ENCODE peak calls at places on chromosome X, in four cellular contexts. U is ovary, R is sigmoid colon, H is A549. V is an unnamed sample.

GRCh38 chrX:40012800-40013682 is 84.7 kb downstream of the BCOR start:
- DNase-seq in U (peak), R (peak), H (peak), V (no peak)

GRCh38 chrX:17413228-17413627 is 38.2 kb downstream of the NHS start:
- DNase-seq in H (peak), R (no peak), U (no peak), V (no peak)

GRCh38 chrX:140318306-140318705 is 186.6 kb downstream of the SOX3 start:
- DNase-seq in U (no peak), H (no peak), R (no peak), V (no peak)

GRCh38 chrX:17456526-17456925 is 81.5 kb downstream of the NHS start:
- DNase-seq in R (no peak), U (no peak), H (no peak), V (no peak)

GRCh38 chrX:16992902-16993301 is 46.4 kb downstream of the REPS2 start:
- DNase-seq in R (no peak), H (no peak), U (no peak), V (no peak)

GRCh38 chrX:37367946-37368345 is 18.8 kb downstream of the PRRG1 start:
- DNase-seq in U (no peak), H (no peak), R (no peak), V (no peak)

GRCh38 chrX:34879876-34880275 is 62.7 kb upstream of the FAM47B start:
- DNase-seq in U (no peak), R (no peak), H (no peak), V (no peak)

GRCh38 chrX:24838624-24839023 is 144.9 kb downstream of the POLA1 start:
- DNase-seq in H (peak), R (no peak), U (no peak), V (no peak)

GRCh38 chrX:82335772-82336171 is 1133.9 kb downstream of the SH3BGRL start:
- DNase-seq in H (no peak), R (no peak), U (no peak), V (no peak)

GRCh38 chrX:267771-268261 is 13.4 kb upstream of the PLCXD1 start:
- DNase-seq in U (peak), H (no peak), R (peak), V (no peak)

GRCh38 chrX:135346975-135347374 is 37.7 kb downstream of the ETDC start:
- DNase-seq in U (no peak), R (no peak), H (no peak), V (no peak)

GRCh38 chrX:82648062-82648461 is 860.0 kb upstream of the POU3F4 start:
- DNase-seq in H (peak), R (no peak), U (no peak), V (no peak)

GRCh38 chrX:93977641-93978040 is 303.6 kb downstream of the FAM133A start:
- DNase-seq in R (no peak), U (no peak), H (no peak), V (no peak)

GRCh38 chrX:51336584-51336983 is 4.0 kb downstream of the NUDT10 start:
- DNase-seq in H (peak), U (no peak), R (no peak), V (no peak)

GRCh38 chrX:150361777-150362351 is 1.3 kb upstream of the MAMLD1 start:
- DNase-seq in R (peak), U (peak), H (peak), V (no peak)

GRCh38 chrX:28922106-28922505 is 334.9 kb downstream of the IL1RAPL1 start:
- DNase-seq in H (no peak), U (no peak), R (no peak), V (no peak)

GRCh38 chrX:12443534-12444098 is 305.3 kb downstream of the FRMPD4 start:
- DNase-seq in U (no peak), R (no peak), H (no peak), V (no peak)

GRCh38 chrX:101759000-101759399 is 99.3 kb upstream of the ARMCX2 start:
- DNase-seq in R (no peak), U (no peak), H (peak), V (no peak)

GRCh38 chrX:16643160-16643559 is 6.8 kb upstream of the S100G start:
- DNase-seq in R (no peak), U (no peak), H (no peak), V (no peak)

GRCh38 chrX:84133023-84133422 is 55.0 kb downstream of the RPS6KA6 start:
- DNase-seq in R (no peak), U (no peak), H (no peak), V (no peak)

GRCh38 chrX:7074135-7074907 is 73.2 kb upstream of the STS start:
- DNase-seq in U (no peak), R (no peak), H (no peak), V (no peak)

GRCh38 chrX:39890807-39891206 is 207.0 kb downstream of the BCOR start:
- DNase-seq in U (no peak), R (no peak), H (no peak), V (no peak)

GRCh38 chrX:23902419-23902818 is 5.3 kb downstream of the APOO start:
- DNase-seq in U (no peak), H (peak), R (no peak), V (no peak)

GRCh38 chrX:112820364-112821308 is 20.0 kb downstream of the AMOT start:
- DNase-seq in U (no peak), H (no peak), R (no peak), V (no peak)

GRCh38 chrX:65502618-65503017 is 32.0 kb downstream of the LAS1L start:
- DNase-seq in H (no peak), R (no peak), U (no peak), V (no peak)

GRCh38 chrX:108347800-108348199 is 90.4 kb downstream of the COL4A6 start:
- DNase-seq in U (no peak), H (no peak), R (no peak), V (no peak)

GRCh38 chrX:134137353-134137752 is 99.6 kb upstream of the CCDC160 start:
- DNase-seq in H (no peak), U (no peak), R (no peak), V (no peak)

GRCh38 chrX:21870494-21870893 is 14.7 kb downstream of the YY2 start:
- DNase-seq in H (no peak), R (no peak), U (no peak), V (no peak)

GRCh38 chrX:149230689-149231088 is 274.4 kb downstream of the IDS start:
- DNase-seq in R (no peak), U (no peak), H (no peak), V (no peak)

GRCh38 chrX:17547658-17548057 is 172.7 kb downstream of the NHS start:
- DNase-seq in H (peak), U (peak), R (peak), V (no peak)

GRCh38 chrX:53085661-53086229 is 3.6 kb downstream of the TSPYL2 start:
- DNase-seq in U (no peak), H (no peak), R (no peak), V (no peak)
- H3K27ac ChIP-seq in U (no peak), H (no peak), R (peak), V (peak)

GRCh38 chrX:49043220-49043986 is at the start of gene TFE3:
- DNase-seq in U (peak), R (peak), H (peak), V (peak)
- TF ChIP-seq POLR2A in U (peak), R (peak), H (peak), V (peak)

DNA sequence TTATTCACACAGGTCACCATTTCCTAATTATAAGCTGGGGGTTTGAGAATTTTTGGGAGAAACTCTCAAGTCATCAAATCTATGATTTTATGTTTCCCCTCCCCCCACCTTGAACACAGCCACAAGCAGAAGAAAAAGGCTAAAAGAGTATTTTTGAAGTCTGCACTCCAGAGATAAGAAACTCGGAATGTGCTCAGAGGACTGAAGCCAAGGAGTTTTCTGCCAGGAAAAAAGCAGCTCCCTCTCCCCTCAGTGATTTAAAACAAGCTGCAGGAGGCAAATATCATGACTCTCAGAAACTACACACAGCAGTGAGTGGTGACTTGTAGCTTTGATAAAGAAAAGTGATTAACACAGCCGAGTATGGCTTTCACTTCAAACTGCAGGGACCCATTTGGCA is 800.1 kb upstream of the FTHL17 start:
- DNase-seq in H (no peak), R (no peak), U (no peak), V (no peak)
- TF ChIP-seq EP300 in H (no peak), R (no peak), U (no peak), V (no peak)

GRCh38 chrX:55006827-55007621 is 6.9 kb downstream of the APEX2 start:
- DNase-seq in H (no peak), U (peak), R (no peak), V (no peak)

GRCh38 chrX:55007633-55008032 is 7.5 kb downstream of the APEX2 start:
- DNase-seq in H (peak), R (no peak), U (peak), V (no peak)

GRCh38 chrX:55011294-55011693 is 11.1 kb downstream of the APEX2 start:
- DNase-seq in H (no peak), R (no peak), U (no peak), V (no peak)

GRCh38 chrX:55004231-55004630 is 4.1 kb downstream of the APEX2 start:
- DNase-seq in U (no peak), R (no peak), H (no peak), V (no peak)

GRCh38 chrX:55008571-55009358 is 8.6 kb downstream of the APEX2 start:
- DNase-seq in H (peak), U (no peak), R (no peak), V (no peak)
- H3K27ac ChIP-seq in H (peak), U (no peak), R (no peak), V (no peak)

GRCh38 chrX:154019633-154020499 is at the start of gene IRAK1:
- DNase-seq in R (no peak), H (peak), U (peak), V (no peak)
- TF ChIP-seq POLR2A in R (no peak), H (peak), U (no peak), V (no peak)

V was measured in esophagus muscularis mucosa.